ENCODE peak calls at places on chromosomes 6 and 20, in seven cellular contexts. K, H, I, Z, O, J and M are unnamed samples.

GRCh38 chr6:100620085-100620484 is 155.4 kb upstream of the SIM1 start:
- DNase-seq in K (no peak), H (no peak), I (peak; percentile 84), Z (peak; percentile 94), O (no peak), J (no peak), M (no peak)

GRCh38 chr20:45972500-45973183 is 639 bp upstream of the ZNF335 start:
- DNase-seq in K (peak; percentile 31), H (peak; percentile 94), I (no peak), Z (no peak), O (no peak), J (peak; percentile 59), M (peak; percentile 46)

GRCh38 chr6:147205690-147206600 is 1.7 kb downstream of the STXBP5 start:
- DNase-seq in K (no peak), H (no peak), I (peak; percentile 71), Z (peak; percentile 5), O (no peak), J (no peak), M (no peak)

GRCh38 chr6:89122625-89123024 is 4.8 kb upstream of the SRSF12 start:
- DNase-seq in K (no peak), H (no peak), I (peak; percentile 27), Z (peak; percentile 52), O (no peak), J (no peak), M (no peak)

GRCh38 chr6:144678844-144679243 is 393.7 kb downstream of the UTRN start:
- DNase-seq in K (no peak), H (no peak), I (no peak), Z (peak; percentile 53), O (no peak), J (no peak), M (no peak)

GRCh38 chr20:16898433-16898832 is 150.3 kb downstream of the OTOR start:
- DNase-seq in K (no peak), H (no peak), I (no peak), Z (peak; percentile 17), O (no peak), J (no peak), M (no peak)

GRCh38 chr20:1844723-1845523 is 50.3 kb upstream of the SIRPA start:
- DNase-seq in K (peak; percentile 42), H (peak; percentile 71), I (no peak), Z (peak; percentile 92), O (peak; percentile 64), J (peak; percentile 75), M (no peak)

GRCh38 chr6:117482240-117483003 is at the start of gene DCBLD1:
- DNase-seq in K (peak; percentile 80), H (peak; percentile 89), I (peak; percentile 86), Z (peak; percentile 70), O (peak; percentile 92), J (peak; percentile 92), M (peak; percentile 86)

GRCh38 chr20:48818481-48818987 is 9.3 kb downstream of the PREX1 start:
- DNase-seq in K (no peak), H (no peak), I (no peak), Z (no peak), O (no peak), J (no peak), M (no peak)

GRCh38 chr6:151300267-151300930 is 60.6 kb downstream of the AKAP12 start:
- DNase-seq in K (no peak), H (no peak), I (no peak), Z (no peak), O (no peak), J (no peak), M (no peak)

GRCh38 chr20:49448917-49449316 is 33.6 kb downstream of the KCNB1 start:
- DNase-seq in K (no peak), H (no peak), I (no peak), Z (no peak), O (no peak), J (no peak), M (no peak)

GRCh38 chr6:52076791-52077179 is 10.6 kb downstream of the PKHD1 start:
- DNase-seq in K (no peak), H (no peak), I (no peak), Z (no peak), O (no peak), J (no peak), M (no peak)

GRCh38 chr20:10667560-10668167 is 6.1 kb downstream of the JAG1 start:
- DNase-seq in K (no peak), H (no peak), I (peak; percentile 76), Z (no peak), O (no peak), J (no peak), M (no peak)

GRCh38 chr6:160355001-160355400 is 6.8 kb downstream of the SLC22A3 start:
- DNase-seq in K (no peak), H (no peak), I (peak; percentile 70), Z (no peak), O (no peak), J (peak; percentile 66), M (no peak)

GRCh38 chr6:160353950-160354496 is 5.8 kb downstream of the SLC22A3 start:
- DNase-seq in K (no peak), H (no peak), I (no peak), Z (no peak), O (no peak), J (no peak), M (no peak)

GRCh38 chr6:160357088-160357487 is 8.9 kb downstream of the SLC22A3 start:
- DNase-seq in K (no peak), H (no peak), I (no peak), Z (no peak), O (no peak), J (no peak), M (no peak)

GRCh38 chr6:160358225-160359119 is 10.3 kb downstream of the SLC22A3 start:
- DNase-seq in K (no peak), H (no peak), I (no peak), Z (no peak), O (peak; percentile 38), J (no peak), M (no peak)

DNA sequence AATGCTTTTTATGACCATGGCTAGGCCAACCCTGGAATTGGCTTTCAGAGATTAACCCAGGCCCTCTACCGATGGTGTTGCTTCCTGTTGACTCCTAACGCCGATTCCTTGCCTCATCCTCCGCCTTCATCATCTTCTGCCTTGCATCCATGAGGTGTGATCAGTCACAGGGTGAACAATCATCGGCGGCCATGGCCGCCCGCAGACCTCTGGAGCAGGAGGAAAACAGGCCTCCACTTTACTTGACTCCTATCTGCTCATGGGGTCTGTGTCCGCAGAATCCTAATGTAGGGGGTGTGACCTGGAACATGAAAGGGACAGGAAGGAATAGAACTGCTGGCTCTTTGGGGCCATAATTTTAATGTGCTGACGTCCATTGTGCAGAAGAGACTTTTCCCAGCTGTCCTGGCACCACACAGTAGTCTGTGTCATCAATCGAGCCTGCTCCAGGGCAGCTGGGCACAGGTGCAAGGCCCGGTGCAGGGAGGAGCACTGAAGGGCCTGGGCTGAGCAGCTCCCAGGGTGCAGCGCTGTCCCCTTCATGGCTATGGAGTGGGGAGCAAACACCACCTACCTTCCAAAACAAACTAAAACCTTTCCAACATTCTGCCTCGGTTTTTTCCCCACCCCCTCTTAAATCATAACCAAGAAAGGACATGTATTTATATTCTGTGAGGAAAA is 8.0 kb downstream of the SLC22A3 start:
- DNase-seq in K (peak; percentile 36), H (peak; percentile 79), I (no peak), Z (no peak), O (peak; percentile 50), J (peak; percentile 86), M (no peak)
- H3K4me1 ChIP-seq in K (peaks cover 18% of the 10 kb centered on the region), H (peaks cover 12% of the 10 kb centered on the region), I (peaks cover 12% of the 10 kb centered on the region), Z (no peaks in the 10 kb centered on the region), O (no peaks in the 10 kb centered on the region), J (peaks cover 7% of the 10 kb centered on the region), M (peaks cover 7% of the 10 kb centered on the region)

DNA sequence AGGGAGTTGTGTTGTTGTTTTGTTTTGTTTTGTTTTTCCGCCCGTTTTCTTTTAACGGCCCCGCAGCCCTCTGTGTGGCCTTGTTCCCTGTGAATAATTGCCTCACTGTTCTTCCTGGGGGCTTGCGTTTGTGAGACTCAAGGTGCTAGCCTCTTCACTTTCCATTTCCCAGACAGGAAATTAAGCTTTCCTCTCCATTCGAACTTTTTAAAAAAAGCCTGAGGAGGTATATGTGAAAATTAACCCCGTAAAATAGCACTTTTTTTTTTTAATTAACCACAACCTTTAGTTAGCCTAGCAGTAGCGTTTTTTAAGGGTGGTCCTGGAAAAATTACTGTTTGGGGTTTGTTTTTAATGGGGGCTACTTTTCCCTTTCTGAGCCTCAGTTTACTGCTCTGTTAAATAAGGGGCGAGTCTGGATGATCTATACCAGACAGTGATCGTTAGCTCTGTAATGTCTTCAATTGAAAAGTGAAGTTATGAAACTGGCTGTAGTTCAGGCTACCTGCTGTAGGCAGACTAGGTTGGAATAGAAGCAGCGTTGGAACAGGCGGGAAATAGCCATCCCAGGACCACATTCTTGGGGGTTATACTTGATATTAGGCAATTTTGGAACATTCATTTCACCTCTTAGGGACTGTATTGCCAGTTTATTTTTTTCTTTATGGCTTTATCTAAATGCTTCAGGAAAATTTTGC is 1.7 kb downstream of the STX16 start:
- DNase-seq in K (no peak), H (no peak), I (no peak), Z (no peak), O (no peak), J (no peak), M (no peak)
- H3K4me1 ChIP-seq in K (peaks cover 51% of the 10 kb centered on the region), H (peaks cover 44% of the 10 kb centered on the region), I (peaks cover 14% of the 10 kb centered on the region), Z (peaks cover 8% of the 10 kb centered on the region), O (peaks cover 3% of the 10 kb centered on the region), J (peaks cover 32% of the 10 kb centered on the region), M (peaks cover 3% of the 10 kb centered on the region)

DNA sequence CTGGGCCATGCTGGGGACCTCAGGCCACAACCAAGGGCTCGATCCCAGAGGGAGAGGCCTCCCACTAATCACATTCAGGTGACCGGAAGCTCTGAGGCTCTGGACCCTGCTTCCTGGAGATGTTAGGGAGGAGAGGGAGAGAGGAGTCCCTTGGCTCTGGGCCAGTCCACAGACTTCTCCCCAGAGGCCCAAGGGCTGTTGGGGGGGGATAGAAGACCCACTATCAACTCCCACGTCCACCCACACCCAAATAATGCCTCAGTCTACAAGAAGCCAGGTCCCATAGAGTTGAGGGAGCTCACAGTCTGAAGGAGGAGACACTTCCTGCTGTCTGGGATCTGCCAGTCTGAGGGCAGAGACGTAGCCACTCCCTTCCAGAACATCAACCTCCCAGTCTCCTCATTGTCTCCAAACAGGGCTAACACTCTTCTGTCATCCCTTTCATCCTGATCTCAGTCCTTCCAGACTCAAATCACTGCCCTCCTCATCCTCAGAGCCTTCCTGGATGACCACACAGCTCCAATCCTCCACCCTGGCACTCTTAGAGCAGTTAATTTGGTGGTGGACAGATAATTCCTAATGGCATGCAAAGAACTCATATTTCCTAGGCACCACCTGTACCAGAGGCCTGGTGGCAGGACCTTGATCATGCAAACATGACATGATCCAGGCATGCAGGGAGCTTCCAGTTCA is 69.9 kb downstream of the MRPL14 start:
- DNase-seq in K (no peak), H (no peak), I (peak; percentile 18), Z (peak; percentile 34), O (no peak), J (no peak), M (no peak)
- H3K4me1 ChIP-seq in K (peaks cover 56% of the 10 kb centered on the region), H (peaks cover 51% of the 10 kb centered on the region), I (peaks cover 88% of the 10 kb centered on the region), Z (peaks cover 63% of the 10 kb centered on the region), O (peaks cover 31% of the 10 kb centered on the region), J (peaks cover 34% of the 10 kb centered on the region), M (no peaks in the 10 kb centered on the region)

DNA sequence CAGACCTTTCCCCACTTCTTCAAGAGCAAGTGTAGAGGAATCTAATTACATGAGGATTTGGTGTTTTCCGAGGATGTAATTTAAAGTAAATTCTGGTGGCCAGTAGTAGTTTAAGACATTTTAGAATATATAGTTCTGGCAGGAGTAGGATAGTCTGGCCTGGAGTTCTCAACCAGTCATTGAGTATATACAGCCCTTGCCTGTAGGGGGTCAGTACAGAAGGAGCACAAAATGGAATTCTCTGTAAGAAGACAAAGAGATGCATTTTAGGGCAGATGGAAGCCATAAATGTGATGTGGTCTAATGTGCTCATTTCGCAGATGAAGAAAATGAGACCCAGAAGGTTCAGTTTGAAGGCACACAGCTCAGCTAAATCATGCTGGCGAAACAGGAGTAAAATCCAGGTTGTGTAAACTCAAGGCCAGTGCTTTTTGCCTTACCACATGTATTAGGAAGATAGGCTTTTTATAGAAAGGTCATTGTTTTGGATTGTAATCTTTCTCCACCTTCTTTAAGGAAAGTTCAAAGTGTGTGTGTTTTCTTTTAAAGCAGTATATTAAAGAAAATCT is 29.6 kb downstream of the QKI start:
- DNase-seq in K (no peak), H (no peak), I (no peak), Z (no peak), O (no peak), J (no peak), M (no peak)
- H3K4me1 ChIP-seq in K (peaks cover 81% of the 10 kb centered on the region), H (peaks cover 72% of the 10 kb centered on the region), I (peaks cover 28% of the 10 kb centered on the region), Z (peaks cover 6% of the 10 kb centered on the region), O (peaks cover 8% of the 10 kb centered on the region), J (peaks cover 37% of the 10 kb centered on the region), M (peaks cover 10% of the 10 kb centered on the region)